ENCODE peak calls at places on chromosomes 13 and 19, in nine cellular contexts. N is tibial nerve, U is endothelial cell of umbilical vein, Z is mammary epithelial cell, A is psoas muscle, C is GM12878, Q is Peyer's patch, V is heart right ventricle, R is colonic mucosa. X is an unnamed sample.

GRCh38 chr13:39401091-39401647 is 201.8 kb downstream of the LHFPL6 start:
- DNase-seq in N (no peak), U (no peak), Z (peak; percentile 63), A (no peak), C (no peak), Q (no peak), V (no peak), R (no peak), X (no peak)

GRCh38 chr19:10764340-10764894 is 46.5 kb downstream of the DNM2 start:
- DNase-seq in N (no peak), U (no peak), Z (no peak), A (no peak), C (no peak), Q (peak; percentile 88), V (no peak), R (peak; percentile 93), X (no peak)

GRCh38 chr13:29902632-29903305 is 52.4 kb upstream of the UBL3 start:
- DNase-seq in N (no peak), U (no peak), Z (no peak), A (no peak), C (no peak), Q (no peak), V (no peak), R (no peak), X (no peak)

GRCh38 chr19:48443262-48443661 is 2.5 kb upstream of the GRWD1 start:
- DNase-seq in N (no peak), U (no peak), Z (no peak), A (no peak), C (no peak), Q (no peak), V (no peak), R (no peak), X (no peak)

GRCh38 chr19:15417699-15418098 is 1.1 kb downstream of the AKAP8L start:
- DNase-seq in N (no peak), U (peak; percentile 29), Z (peak; percentile 9), A (no peak), C (no peak), Q (no peak), V (no peak), R (no peak), X (no peak)

GRCh38 chr19:56748443-56748842 is 76.9 kb upstream of the ZNF835 start:
- DNase-seq in N (no peak), U (no peak), Z (no peak), A (no peak), C (no peak), Q (no peak), V (no peak), R (no peak), X (no peak)

GRCh38 chr13:47220453-47221150 is 323.7 kb upstream of the HTR2A start:
- DNase-seq in N (no peak), U (no peak), Z (no peak), A (no peak), C (no peak), Q (no peak), V (no peak), R (no peak), X (no peak)

GRCh38 chr19:39405930-39406655 is 554 bp upstream of the ZFP36 start:
- DNase-seq in N (no peak), U (no peak), Z (no peak), A (peak; percentile 91), C (no peak), Q (peak; percentile 96), V (peak; percentile 89), R (peak; percentile 78), X (no peak)

GRCh38 chr13:49652691-49653305 is 24.5 kb downstream of the ARL11 start:
- DNase-seq in N (no peak), U (peak; percentile 37), Z (no peak), A (peak; percentile 27), C (no peak), Q (peak; percentile 69), V (no peak), R (peak; percentile 44), X (peak; percentile 65)

GRCh38 chr13:74133657-74134201 is 475 bp downstream of the KLF12 start:
- DNase-seq in N (peak; percentile 69), U (peak; percentile 90), Z (peak; percentile 72), A (peak; percentile 81), C (peak; percentile 64), Q (peak; percentile 95), V (peak; percentile 89), R (peak; percentile 82), X (peak; percentile 71)

GRCh38 chr19:2759392-2759791 is 19.6 kb upstream of the SLC39A3 start:
- DNase-seq in N (no peak), U (no peak), Z (no peak), A (no peak), C (no peak), Q (no peak), V (no peak), R (no peak), X (no peak)

GRCh38 chr13:66657165-66657895 is 572.8 kb downstream of the PCDH9 start:
- DNase-seq in N (no peak), U (peak; percentile 97), Z (peak; percentile 97), A (peak; percentile 69), C (no peak), Q (no peak), V (peak; percentile 38), R (no peak), X (no peak)

GRCh38 chr19:7925171-7925837 is 631 bp downstream of the CTXN1 start:
- DNase-seq in N (no peak), U (peak; percentile 79), Z (no peak), A (peak; percentile 80), C (no peak), Q (peak; percentile 81), V (peak; percentile 60), R (peak; percentile 71), X (peak; percentile 85)

GRCh38 chr19:48568345-48568886 is 16.4 kb downstream of the SULT2B1 start:
- DNase-seq in N (peak; percentile 56), U (peak; percentile 83), Z (peak; percentile 85), A (peak; percentile 93), C (no peak), Q (peak; percentile 88), V (peak; percentile 80), R (peak; percentile 67), X (no peak)

GRCh38 chr19:46474211-46474610 is 2.8 kb upstream of the PNMA8A start:
- DNase-seq in N (no peak), U (no peak), Z (peak; percentile 96), A (no peak), C (no peak), Q (no peak), V (no peak), R (no peak), X (no peak)

GRCh38 chr19:2302319-2303208 is 5.4 kb downstream of the LINGO3 start:
- DNase-seq in N (no peak), U (peak; percentile 36), Z (no peak), A (peak; percentile 55), C (no peak), Q (peak; percentile 83), V (peak; percentile 57), R (no peak), X (no peak)

GRCh38 chr13:24247016-24247415 is 62.4 kb upstream of the C1QTNF9 start:
- DNase-seq in N (no peak), U (no peak), Z (no peak), A (no peak), C (no peak), Q (no peak), V (no peak), R (no peak), X (no peak)

GRCh38 chr19:17436874-17437267 is 11.6 kb downstream of the TMEM221 start:
- DNase-seq in N (no peak), U (no peak), Z (no peak), A (no peak), C (no peak), Q (no peak), V (no peak), R (no peak), X (no peak)

GRCh38 chr19:17445526-17446165 is 2.8 kb downstream of the TMEM221 start:
- DNase-seq in N (no peak), U (no peak), Z (no peak), A (no peak), C (no peak), Q (no peak), V (no peak), R (no peak), X (no peak)

GRCh38 chr19:17436094-17436873 is 12.2 kb downstream of the TMEM221 start:
- DNase-seq in N (no peak), U (no peak), Z (no peak), A (no peak), C (no peak), Q (no peak), V (no peak), R (no peak), X (no peak)

DNA sequence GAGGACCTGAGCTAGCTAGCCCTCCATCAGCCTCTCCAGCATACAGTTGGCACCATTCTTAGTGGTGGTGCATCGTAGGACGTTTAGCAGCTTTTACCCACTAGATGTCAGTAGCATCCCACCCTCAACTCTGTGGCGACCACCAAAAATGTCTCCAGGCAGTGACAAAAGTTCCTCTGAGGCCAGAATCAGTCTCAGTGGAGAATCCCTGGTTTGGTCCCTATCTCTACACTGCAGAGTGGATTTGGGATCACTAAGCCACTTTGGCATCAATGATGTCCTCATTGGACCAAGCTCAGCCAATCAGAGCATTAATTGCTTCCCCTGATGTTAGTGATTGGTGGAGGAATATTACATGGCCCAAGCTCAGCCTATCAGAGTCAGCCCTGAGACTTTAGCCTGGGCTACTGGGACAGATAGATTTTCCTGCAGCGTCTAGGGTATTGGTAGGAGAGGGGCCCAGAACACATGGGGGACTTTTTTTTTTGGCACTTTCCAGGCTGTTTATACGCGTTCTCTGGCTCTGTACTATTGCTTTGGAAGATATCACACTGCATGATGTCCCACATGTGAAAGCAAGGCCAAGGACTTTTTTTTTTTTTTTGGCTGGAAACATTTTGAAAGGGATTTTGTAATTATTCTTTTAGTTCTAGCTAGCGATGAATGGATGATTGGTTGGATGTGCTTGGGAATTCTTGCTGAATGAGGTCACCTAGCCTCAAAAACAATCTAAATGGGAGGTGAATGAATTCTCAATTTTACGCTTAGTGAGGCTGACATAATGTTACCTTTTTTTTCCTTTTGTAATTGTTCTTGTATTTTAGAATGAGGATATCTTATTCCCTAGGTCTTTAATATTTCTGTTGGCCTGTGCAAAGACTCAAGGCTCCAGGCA is 7.0 kb downstream of the TMEM221 start:
- DNase-seq in N (no peak), U (peak; percentile 28), Z (peak; percentile 16), A (no peak), C (no peak), Q (no peak), V (no peak), R (no peak), X (no peak)
- TF ChIP-seq CTCF in N (peak; percentile 21), U (peak; percentile 57), Z (peak; percentile 49), A (peak; percentile 24), C (peak; percentile 57), Q (no peak), V (no peak), R (no peak), X (peak; percentile 49)

GRCh38 chr19:18587561-18587960 is 1.0 kb upstream of the REX1BD start:
- DNase-seq in N (no peak), U (no peak), Z (no peak), A (no peak), C (no peak), Q (no peak), V (no peak), R (no peak), X (no peak)
- H3K4me1 ChIP-seq in N (peaks cover 11% of the 10 kb centered on the region), U (peaks cover 15% of the 10 kb centered on the region), Z (peaks cover 19% of the 10 kb centered on the region), A (peaks cover 5% of the 10 kb centered on the region), C (peaks cover 27% of the 10 kb centered on the region), Q (no peaks in the 10 kb centered on the region), V (peaks cover 23% of the 10 kb centered on the region), R (peaks cover 8% of the 10 kb centered on the region), X (no peaks in the 10 kb centered on the region)

GRCh38 chr13:106795847-106796246 is 227.9 kb upstream of the ARGLU1 start:
- DNase-seq in N (no peak), U (peak; percentile 20), Z (no peak), A (no peak), C (no peak), Q (no peak), V (no peak), R (no peak), X (no peak)
- H3K4me3 ChIP-seq in N (no peak overlapping the region), U (peak overlapping the region; percentile 22), Z (no peak overlapping the region), A (peak overlapping the region; percentile 32), C (no peak overlapping the region), Q (no peak overlapping the region), V (peak overlapping the region; percentile 35), R (no peak overlapping the region), X (no peak overlapping the region)

GRCh38 chr13:104106705-104107393 is 1040.6 kb upstream of the SLC10A2 start:
- DNase-seq in N (no peak), U (peak; percentile 91), Z (peak; percentile 66), A (no peak), C (no peak), Q (no peak), V (no peak), R (no peak), X (no peak)
- TF ChIP-seq CTCF in N (no peak), U (peak; percentile 19), Z (peak; percentile 17), A (no peak), C (no peak), Q (no peak), V (no peak), R (no peak), X (no peak)